ENCODE peak calls at places on chromosomes 11 and 22, in six cellular contexts. Y is astrocyte of the spinal cord, D is T-helper 17 cell, G is sciatic nerve, O is SK-N-DZ, Q is GOT3. S is an unnamed sample.
A peak's percentile ranks its signal among the peaks of the same experiment; 100 is the strongest.

GRCh38 chr11:104823638-104824037 is 74.6 kb downstream of the CASP12 start:
- DNase-seq in G (no peak), D (no peak), Y (no peak), O (no peak), Q (no peak), S (no peak)

GRCh38 chr11:70506658-70506970 is 108.3 kb downstream of the CTTN start:
- DNase-seq in D (no peak), O (no peak), G (no peak), Y (no peak), Q (no peak), S (no peak)

GRCh38 chr22:36385491-36386350 is 2.0 kb downstream of the MYH9 start:
- DNase-seq in D (peak; percentile 68), Y (peak; percentile 30), Q (no peak), O (no peak), G (no peak), S (no peak)

GRCh38 chr22:26893711-26894110 is 236.3 kb downstream of the MIAT start:
- DNase-seq in Y (no peak), O (no peak), D (no peak), Q (no peak), G (no peak), S (no peak)

GRCh38 chr22:30876925-30877553 is 91.5 kb downstream of the MORC2 start:
- DNase-seq in Q (no peak), O (no peak), Y (peak; percentile 18), G (no peak), D (no peak), S (no peak)

GRCh38 chr11:828501-829115 is 889 bp downstream of the CRACR2B start:
- DNase-seq in D (no peak), O (peak; percentile 75), Q (no peak), Y (no peak), G (no peak), S (no peak)

GRCh38 chr22:46547179-46547882 is 9.9 kb upstream of the CELSR1 start:
- DNase-seq in O (no peak), Q (no peak), D (no peak), Y (peak; percentile 66), G (no peak), S (no peak)

GRCh38 chr11:3022982-3023381 is 30.9 kb upstream of the NAP1L4 start:
- DNase-seq in Q (no peak), O (no peak), D (no peak), Y (peak; percentile 83), G (no peak), S (no peak)